ENCODE peak calls at places on chromosomes 12 and 14, in ten cellular contexts. One of them, this sample, is unnamed.

GRCh38 chr12:5163661-5164060 is 120.0 kb downstream of the KCNA5 start:
- DNase-seq in activated CD4-positive, alpha-beta T cell treated with anti-CD3 and anti-CD28 coated beads, Interleukin-2, amount 50 U/mL, for 1 hour: no peak
- DNase-seq in left lung: no peak
- DNase-seq in posterior cingulate gyrus: no peak
- DNase-seq in hippocampal formation: no peak
- DNase-seq in left colon: no peak
- DNase-seq in CD8-positive, alpha-beta memory T cell: no peak
- DNase-seq in frontal cortex: no peak
- DNase-seq in HEK293T: no peak
- DNase-seq in activated T-cell treated with anti-CD3 and anti-CD28 coated beads, Interleukin-2, amount 50 U/mL, for 72 hours: no peak
- DNase-seq in this sample: no peak

GRCh38 chr12:74424778-74425177 is 112.9 kb upstream of the ATXN7L3B start:
- DNase-seq in activated CD4-positive, alpha-beta T cell treated with anti-CD3 and anti-CD28 coated beads, Interleukin-2, amount 50 U/mL, for 1 hour: no peak
- DNase-seq in left lung: no peak
- DNase-seq in posterior cingulate gyrus: no peak
- DNase-seq in hippocampal formation: no peak
- DNase-seq in left colon: no peak
- DNase-seq in CD8-positive, alpha-beta memory T cell: no peak
- DNase-seq in frontal cortex: no peak
- DNase-seq in HEK293T: no peak
- DNase-seq in activated T-cell treated with anti-CD3 and anti-CD28 coated beads, Interleukin-2, amount 50 U/mL, for 72 hours: no peak
- DNase-seq in this sample: no peak

GRCh38 chr14:74488788-74489397 is 4.2 kb downstream of the NPC2 start:
- DNase-seq in activated CD4-positive, alpha-beta T cell treated with anti-CD3 and anti-CD28 coated beads, Interleukin-2, amount 50 U/mL, for 1 hour: no peak
- DNase-seq in left lung: no peak
- DNase-seq in posterior cingulate gyrus: no peak
- DNase-seq in hippocampal formation: no peak
- DNase-seq in left colon: no peak
- DNase-seq in CD8-positive, alpha-beta memory T cell: no peak
- DNase-seq in frontal cortex: no peak
- DNase-seq in HEK293T: no peak
- DNase-seq in activated T-cell treated with anti-CD3 and anti-CD28 coated beads, Interleukin-2, amount 50 U/mL, for 72 hours: no peak
- DNase-seq in this sample: no peak

GRCh38 chr12:105445261-105446015 is 114.9 kb downstream of the C12orf75 start:
- DNase-seq in activated CD4-positive, alpha-beta T cell treated with anti-CD3 and anti-CD28 coated beads, Interleukin-2, amount 50 U/mL, for 1 hour: no peak
- DNase-seq in left lung: no peak
- DNase-seq in posterior cingulate gyrus: no peak
- DNase-seq in hippocampal formation: no peak
- DNase-seq in left colon: no peak
- DNase-seq in CD8-positive, alpha-beta memory T cell: no peak
- DNase-seq in frontal cortex: no peak
- DNase-seq in HEK293T: no peak
- DNase-seq in activated T-cell treated with anti-CD3 and anti-CD28 coated beads, Interleukin-2, amount 50 U/mL, for 72 hours: no peak
- DNase-seq in this sample: no peak

GRCh38 chr12:110141389-110141788 is 17.2 kb downstream of the IFT81 start:
- DNase-seq in activated CD4-positive, alpha-beta T cell treated with anti-CD3 and anti-CD28 coated beads, Interleukin-2, amount 50 U/mL, for 1 hour: no peak
- DNase-seq in left lung: peak
- DNase-seq in posterior cingulate gyrus: no peak
- DNase-seq in hippocampal formation: no peak
- DNase-seq in left colon: peak
- DNase-seq in CD8-positive, alpha-beta memory T cell: no peak
- DNase-seq in frontal cortex: no peak
- DNase-seq in HEK293T: no peak
- DNase-seq in activated T-cell treated with anti-CD3 and anti-CD28 coated beads, Interleukin-2, amount 50 U/mL, for 72 hours: no peak
- DNase-seq in this sample: no peak

GRCh38 chr14:58430156-58430555 is 2.6 kb downstream of the KIAA0586 start:
- DNase-seq in activated CD4-positive, alpha-beta T cell treated with anti-CD3 and anti-CD28 coated beads, Interleukin-2, amount 50 U/mL, for 1 hour: no peak
- DNase-seq in left lung: no peak
- DNase-seq in posterior cingulate gyrus: no peak
- DNase-seq in hippocampal formation: no peak
- DNase-seq in left colon: no peak
- DNase-seq in CD8-positive, alpha-beta memory T cell: no peak
- DNase-seq in frontal cortex: no peak
- DNase-seq in HEK293T: no peak
- DNase-seq in activated T-cell treated with anti-CD3 and anti-CD28 coated beads, Interleukin-2, amount 50 U/mL, for 72 hours: peak
- DNase-seq in this sample: no peak

GRCh38 chr12:42785944-42786343 is 196.4 kb upstream of the PRICKLE1 start:
- DNase-seq in activated CD4-positive, alpha-beta T cell treated with anti-CD3 and anti-CD28 coated beads, Interleukin-2, amount 50 U/mL, for 1 hour: no peak
- DNase-seq in left lung: no peak
- DNase-seq in posterior cingulate gyrus: no peak
- DNase-seq in hippocampal formation: no peak
- DNase-seq in left colon: no peak
- DNase-seq in CD8-positive, alpha-beta memory T cell: no peak
- DNase-seq in frontal cortex: no peak
- DNase-seq in HEK293T: no peak
- DNase-seq in activated T-cell treated with anti-CD3 and anti-CD28 coated beads, Interleukin-2, amount 50 U/mL, for 72 hours: no peak
- DNase-seq in this sample: no peak

GRCh38 chr12:49548822-49549648 is 10.2 kb downstream of the KCNH3 start:
- DNase-seq in activated CD4-positive, alpha-beta T cell treated with anti-CD3 and anti-CD28 coated beads, Interleukin-2, amount 50 U/mL, for 1 hour: peak
- DNase-seq in left lung: no peak
- DNase-seq in posterior cingulate gyrus: peak
- DNase-seq in hippocampal formation: no peak
- DNase-seq in left colon: no peak
- DNase-seq in CD8-positive, alpha-beta memory T cell: no peak
- DNase-seq in frontal cortex: no peak
- DNase-seq in HEK293T: no peak
- DNase-seq in activated T-cell treated with anti-CD3 and anti-CD28 coated beads, Interleukin-2, amount 50 U/mL, for 72 hours: peak
- DNase-seq in this sample: no peak

GRCh38 chr14:65916055-65916454 is 503.5 kb downstream of the FUT8 start:
- DNase-seq in activated CD4-positive, alpha-beta T cell treated with anti-CD3 and anti-CD28 coated beads, Interleukin-2, amount 50 U/mL, for 1 hour: no peak
- DNase-seq in left lung: no peak
- DNase-seq in posterior cingulate gyrus: no peak
- DNase-seq in hippocampal formation: no peak
- DNase-seq in left colon: no peak
- DNase-seq in CD8-positive, alpha-beta memory T cell: no peak
- DNase-seq in frontal cortex: no peak
- DNase-seq in HEK293T: no peak
- DNase-seq in activated T-cell treated with anti-CD3 and anti-CD28 coated beads, Interleukin-2, amount 50 U/mL, for 72 hours: no peak
- DNase-seq in this sample: no peak

GRCh38 chr14:28954025-28954424 is 187.4 kb downstream of the FOXG1 start:
- DNase-seq in activated CD4-positive, alpha-beta T cell treated with anti-CD3 and anti-CD28 coated beads, Interleukin-2, amount 50 U/mL, for 1 hour: no peak
- DNase-seq in left lung: no peak
- DNase-seq in posterior cingulate gyrus: no peak
- DNase-seq in hippocampal formation: no peak
- DNase-seq in left colon: no peak
- DNase-seq in CD8-positive, alpha-beta memory T cell: no peak
- DNase-seq in frontal cortex: no peak
- DNase-seq in HEK293T: no peak
- DNase-seq in activated T-cell treated with anti-CD3 and anti-CD28 coated beads, Interleukin-2, amount 50 U/mL, for 72 hours: no peak
- DNase-seq in this sample: no peak